ENCODE peak calls at places on chromosomes 13 and 19, in six cellular contexts. U is psoas muscle, G is thoracic aorta, C is tibial nerve, W is brain microvascular endothelial cell, Z is fibroblast of mammary gland. E is an unnamed sample.

GRCh38 chr13:99388334-99388923 is 81.2 kb upstream of the GPR183 start:
- DNase-seq in U (no peak), G (no peak), C (no peak), W (no peak), Z (no peak), E (no peak)

GRCh38 chr19:6963937-6964336 is 57.3 kb downstream of the MBD3L2B start:
- DNase-seq in U (no peak), G (no peak), C (no peak), W (no peak), Z (no peak), E (no peak)

GRCh38 chr13:37918116-37919100 is 48.8 kb upstream of the TRPC4 start:
- DNase-seq in U (no peak), G (no peak), C (no peak), W (no peak), Z (no peak), E (no peak)

GRCh38 chr13:112767506-112768471 is 78.0 kb downstream of the ATP11A start:
- DNase-seq in U (peak; percentile 54), G (no peak), C (no peak), W (no peak), Z (no peak), E (no peak)

GRCh38 chr19:30649149-30649548 is 277.0 kb downstream of the ZNF536 start:
- DNase-seq in U (no peak), G (no peak), C (no peak), W (no peak), Z (no peak), E (no peak)

GRCh38 chr13:80141114-80141849 is 199.6 kb downstream of the SPRY2 start:
- DNase-seq in U (peak; percentile 33), G (peak; percentile 13), C (no peak), W (peak; percentile 75), Z (peak; percentile 76), E (peak; percentile 57)

GRCh38 chr19:46841458-46842083 is 9.1 kb downstream of the AP2S1 start:
- DNase-seq in U (peak; percentile 38), G (peak; percentile 47), C (no peak), W (peak; percentile 64), Z (peak; percentile 63), E (no peak)

GRCh38 chr13:111322916-111323331 is 2.5 kb downstream of the TEX29 start:
- DNase-seq in U (no peak), G (no peak), C (no peak), W (no peak), Z (no peak), E (no peak)

GRCh38 chr13:41587490-41587889 is 130.1 kb downstream of the RGCC start:
- DNase-seq in U (no peak), G (no peak), C (no peak), W (no peak), Z (no peak), E (no peak)

GRCh38 chr19:44689290-44690130 is 9.4 kb upstream of the CEACAM16 start:
- DNase-seq in U (peak; percentile 73), G (peak; percentile 33), C (peak; percentile 60), W (peak; percentile 60), Z (peak; percentile 64), E (peak; percentile 75)

GRCh38 chr13:100131863-100132574 is 43.1 kb downstream of the PCCA start:
- DNase-seq in U (no peak), G (no peak), C (no peak), W (peak; percentile 96), Z (peak; percentile 95), E (peak; percentile 98)

GRCh38 chr19:11798391-11799296 is at the start of gene ZNF491:
- DNase-seq in U (peak; percentile 91), G (peak; percentile 66), C (peak; percentile 75), W (peak; percentile 88), Z (peak; percentile 83), E (peak; percentile 55)

GRCh38 chr13:66483712-66484111 is 746.4 kb downstream of the PCDH9 start:
- DNase-seq in U (no peak), G (no peak), C (no peak), W (no peak), Z (no peak), E (no peak)

GRCh38 chr13:52414963-52415362 is 9.0 kb upstream of the THSD1 start:
- DNase-seq in U (no peak), G (no peak), C (no peak), W (peak; percentile 58), Z (peak; percentile 54), E (no peak)

GRCh38 chr13:75908137-75908536 is 272.0 kb downstream of the LMO7 start:
- DNase-seq in U (peak; percentile 26), G (no peak), C (no peak), W (no peak), Z (peak; percentile 30), E (no peak)

GRCh38 chr19:38394488-38394887 is 6.0 kb downstream of the SPRED3 start:
- DNase-seq in U (no peak), G (no peak), C (no peak), W (peak; percentile 25), Z (peak; percentile 48), E (no peak)

GRCh38 chr19:14563989-14564650 is 7.7 kb downstream of the NDUFB7 start:
- DNase-seq in U (peak; percentile 82), G (no peak), C (no peak), W (no peak), Z (peak; percentile 64), E (no peak)

GRCh38 chr19:1503925-1504430 is 8.8 kb downstream of the ADAMTSL5 start:
- DNase-seq in U (no peak), G (no peak), C (no peak), W (no peak), Z (no peak), E (no peak)

GRCh38 chr19:40005670-40006272 is 8.9 kb downstream of the ZNF546 start:
- DNase-seq in U (no peak), G (no peak), C (no peak), W (no peak), Z (no peak), E (no peak)

GRCh38 chr19:55353803-55354697 is 469 bp downstream of the COX6B2 start:
- DNase-seq in U (peak; percentile 60), G (no peak), C (no peak), W (peak; percentile 40), Z (peak; percentile 21), E (no peak)

GRCh38 chr13:95833713-95834112 is 156.8 kb downstream of the DNAJC3 start:
- DNase-seq in U (no peak), G (no peak), C (no peak), W (no peak), Z (peak; percentile 46), E (no peak)

GRCh38 chr13:57748096-57748495 is 116.6 kb downstream of the PCDH17 start:
- DNase-seq in U (no peak), G (no peak), C (no peak), W (no peak), Z (no peak), E (no peak)

GRCh38 chr13:34833562-34834182 is 108.4 kb upstream of the NBEA start:
- DNase-seq in U (no peak), G (no peak), C (no peak), W (peak; percentile 33), Z (no peak), E (no peak)

GRCh38 chr13:66563076-66563475 is 667.1 kb downstream of the PCDH9 start:
- DNase-seq in U (no peak), G (no peak), C (no peak), W (no peak), Z (no peak), E (no peak)

DNA sequence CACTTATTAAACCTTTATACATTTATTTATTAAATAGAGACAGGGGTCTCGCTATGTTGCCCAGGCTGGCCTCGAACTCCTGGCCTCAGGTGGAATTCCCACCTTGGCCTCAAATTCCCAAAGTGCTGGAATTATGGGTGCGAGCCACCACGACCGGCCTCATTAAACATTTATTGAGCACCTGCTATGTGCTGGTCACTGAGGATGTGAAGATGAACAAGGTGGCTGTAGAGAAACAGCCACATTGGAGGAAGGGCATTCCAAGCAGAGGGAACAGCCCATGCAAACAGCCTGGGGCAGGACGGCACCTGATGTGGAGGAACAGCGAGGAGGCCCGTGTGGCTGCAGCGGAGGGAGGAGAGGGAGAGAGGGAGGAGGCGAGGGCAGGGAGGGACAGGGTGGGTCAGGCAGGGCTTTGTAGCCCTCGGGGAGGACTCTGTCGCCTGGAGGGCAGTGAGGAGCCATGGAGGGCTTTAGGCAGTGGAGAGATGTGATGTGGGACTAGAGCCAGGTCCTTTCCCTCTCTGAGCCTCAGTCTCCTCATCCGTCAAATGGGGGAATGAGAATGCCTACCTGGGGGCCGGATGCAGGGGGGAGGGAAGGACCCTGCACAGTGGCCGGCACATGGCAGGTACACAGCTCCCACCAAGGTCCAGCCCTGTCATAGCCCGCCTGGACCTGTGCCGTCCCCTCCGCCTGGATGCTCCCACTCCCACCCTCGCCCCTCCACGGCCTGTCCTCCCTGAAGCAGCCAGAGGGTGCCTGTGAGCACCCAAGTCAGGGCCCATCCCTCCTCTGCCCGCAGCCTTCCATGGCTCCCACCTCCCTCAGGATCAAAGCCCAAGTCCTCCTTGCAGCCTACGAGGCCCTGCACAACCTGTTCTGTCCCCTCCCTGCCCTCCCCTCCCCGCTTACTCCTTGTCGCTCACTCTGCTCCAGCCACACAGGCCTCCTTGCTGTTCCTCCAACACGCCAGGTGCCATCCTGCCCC is 21.5 kb upstream of the NFIC start:
- DNase-seq in U (no peak), G (no peak), C (no peak), W (no peak), Z (no peak), E (no peak)
- H3K4me3 ChIP-seq in U (no peak overlapping the region), G (no peak overlapping the region), C (no peak overlapping the region), W (no peak overlapping the region), Z (no peak overlapping the region), E (no peak overlapping the region)

DNA sequence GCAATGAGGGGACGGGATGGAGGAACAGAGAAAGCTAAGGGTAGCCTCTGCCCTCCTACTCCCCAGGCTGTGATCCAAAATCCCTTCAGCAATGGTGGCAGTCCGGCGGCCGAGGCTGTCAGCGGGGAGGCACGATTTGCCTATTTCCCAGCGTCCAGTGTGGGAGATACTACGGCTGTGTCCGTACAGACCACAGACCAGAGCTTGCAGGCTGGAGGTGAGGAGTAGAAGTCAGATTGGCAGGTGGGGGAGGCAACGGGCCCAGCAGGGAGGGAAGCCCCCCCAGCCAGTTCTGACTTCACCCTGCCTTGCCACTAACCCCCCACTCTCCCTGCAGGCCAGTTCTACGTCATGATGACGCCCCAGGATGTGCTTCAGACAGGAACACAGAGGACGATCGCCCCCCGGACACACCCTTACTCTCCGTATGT is 1.6 kb downstream of the USF2 start:
- DNase-seq in U (no peak), G (no peak), C (no peak), W (no peak), Z (no peak), E (no peak)
- H3K4me3 ChIP-seq in U (no peak overlapping the region), G (no peak overlapping the region), C (no peak overlapping the region), W (no peak overlapping the region), Z (no peak overlapping the region), E (no peak overlapping the region)

GRCh38 chr13:107277911-107278310 is 710.0 kb upstream of the ARGLU1 start:
- DNase-seq in U (no peak), G (no peak), C (no peak), W (no peak), Z (peak; percentile 43), E (no peak)
- H3K4me3 ChIP-seq in U (no peak overlapping the region), G (no peak overlapping the region), C (no peak overlapping the region), W (no peak overlapping the region), Z (no peak overlapping the region), E (no peak overlapping the region)

GRCh38 chr19:13012390-13012689 is 17.1 kb downstream of the NFIX start:
- DNase-seq in U (no peak), G (no peak), C (no peak), W (no peak), Z (no peak), E (no peak)

GRCh38 chr19:13012690-13013608 is 17.7 kb downstream of the NFIX start:
- DNase-seq in U (peak; percentile 84), G (no peak), C (peak; percentile 65), W (no peak), Z (peak; percentile 85), E (peak; percentile 78)

GRCh38 chr19:13011653-13012389 is 16.5 kb downstream of the NFIX start:
- DNase-seq in U (no peak), G (no peak), C (no peak), W (no peak), Z (no peak), E (no peak)

GRCh38 chr19:13010038-13010991 is 15.0 kb downstream of the NFIX start:
- DNase-seq in U (peak; percentile 71), G (no peak), C (no peak), W (no peak), Z (peak; percentile 55), E (no peak)

GRCh38 chr19:13010992-13011652 is 15.8 kb downstream of the NFIX start:
- DNase-seq in U (no peak), G (no peak), C (no peak), W (no peak), Z (no peak), E (no peak)
- H3K4me3 ChIP-seq in U (peak overlapping the region; percentile 70), G (no peak overlapping the region), C (no peak overlapping the region), W (no peak overlapping the region), Z (no peak overlapping the region), E (no peak overlapping the region)